ENCODE peak calls at places on chromosome 20, in four cellular contexts. M is HepG2, Y is K562, N is GM12878. V is an unnamed sample.
A peak's percentile ranks its signal among the peaks of the same experiment; 100 is the strongest.

GRCh38 chr20:58010186-58010585 is 218.3 kb downstream of the ANKRD60 start:
- DNase-seq in N (no peak), Y (no peak), M (no peak), V (no peak)

GRCh38 chr20:52972965-52973819 is 1.0 kb downstream of the TSHZ2 start:
- DNase-seq in M (no peak), Y (no peak), N (no peak), V (peak; percentile 42)

GRCh38 chr20:50054626-50055511 is 58.1 kb downstream of the UBE2V1 start:
- DNase-seq in M (peak; percentile 67), Y (no peak), N (no peak), V (no peak)

GRCh38 chr20:13231031-13231752 is 10.1 kb downstream of the ISM1 start:
- DNase-seq in Y (no peak), N (no peak), M (no peak), V (no peak)

GRCh38 chr20:53539516-53539915 is 54.1 kb downstream of the ZNF217 start:
- DNase-seq in N (no peak), Y (no peak), M (no peak), V (no peak)

GRCh38 chr20:58708246-58708931 is 15.8 kb downstream of the NPEPL1 start:
- DNase-seq in N (no peak), Y (no peak), M (no peak), V (no peak)

GRCh38 chr20:45783656-45784294 is 7.9 kb downstream of the WFDC3 start:
- DNase-seq in Y (no peak), M (no peak), N (no peak), V (no peak)

GRCh38 chr20:63234693-63235398 is 859 bp upstream of the BIRC7 start:
- DNase-seq in M (peak; percentile 60), N (no peak), Y (peak; percentile 51), V (no peak)

GRCh38 chr20:8156603-8157079 is 24.6 kb downstream of the PLCB1 start:
- DNase-seq in M (peak; percentile 90), N (peak; percentile 23), Y (no peak), V (no peak)

GRCh38 chr20:57398901-57399535 is 7.8 kb downstream of the RBM38 start:
- DNase-seq in M (no peak), N (no peak), Y (no peak), V (no peak)

GRCh38 chr20:63858393-63859165 is 2.7 kb upstream of the ABHD16B start:
- DNase-seq in N (no peak), M (peak; percentile 79), Y (peak; percentile 56), V (no peak)

GRCh38 chr20:63472159-63472811 is at the start of gene KCNQ2:
- DNase-seq in M (no peak), N (no peak), Y (peak; percentile 71), V (peak; percentile 79)

GRCh38 chr20:62523473-62524203 is 47.8 kb upstream of the GATA5 start:
- DNase-seq in N (no peak), Y (peak; percentile 98), M (peak; percentile 80), V (no peak)

GRCh38 chr20:49700411-49701185 is 13.1 kb downstream of the B4GALT5 start:
- DNase-seq in M (peak; percentile 69), Y (no peak), N (no peak), V (no peak)

GRCh38 chr20:7980332-7981046 is 39.1 kb downstream of the TMX4 start:
- DNase-seq in M (peak; percentile 79), Y (peak; percentile 25), N (no peak), V (peak; percentile 64)

GRCh38 chr20:33861458-33861857 is 50.3 kb downstream of the CHMP4B start:
- DNase-seq in N (no peak), Y (no peak), M (no peak), V (no peak)

GRCh38 chr20:59787186-59787890 is 146.1 kb downstream of the SYCP2 start:
- DNase-seq in N (no peak), M (no peak), Y (no peak), V (no peak)

GRCh38 chr20:3692706-3693294 is 11.0 kb upstream of the ADAM33 start:
- DNase-seq in N (no peak), Y (no peak), M (no peak), V (no peak)

GRCh38 chr20:10982692-10983091 is 308.9 kb upstream of the JAG1 start:
- DNase-seq in N (no peak), Y (no peak), M (peak; percentile 10), V (no peak)

GRCh38 chr20:11451793-11452291 is 465.9 kb upstream of the BTBD3 start:
- DNase-seq in N (no peak), Y (no peak), M (no peak), V (no peak)

GRCh38 chr20:21513881-21514540 is at the start of gene NKX2-2:
- DNase-seq in M (no peak), N (no peak), Y (no peak), V (peak; percentile 48)

GRCh38 chr20:821083-822065 is 12.1 kb upstream of the FAM110A start:
- DNase-seq in M (no peak), Y (no peak), N (no peak), V (no peak)

GRCh38 chr20:62675156-62675871 is 33.0 kb downstream of the SLCO4A1 start:
- DNase-seq in M (no peak), Y (no peak), N (no peak), V (no peak)

GRCh38 chr20:62558779-62559178 is 83.0 kb upstream of the GATA5 start:
- DNase-seq in M (no peak), Y (no peak), N (no peak), V (no peak)

DNA sequence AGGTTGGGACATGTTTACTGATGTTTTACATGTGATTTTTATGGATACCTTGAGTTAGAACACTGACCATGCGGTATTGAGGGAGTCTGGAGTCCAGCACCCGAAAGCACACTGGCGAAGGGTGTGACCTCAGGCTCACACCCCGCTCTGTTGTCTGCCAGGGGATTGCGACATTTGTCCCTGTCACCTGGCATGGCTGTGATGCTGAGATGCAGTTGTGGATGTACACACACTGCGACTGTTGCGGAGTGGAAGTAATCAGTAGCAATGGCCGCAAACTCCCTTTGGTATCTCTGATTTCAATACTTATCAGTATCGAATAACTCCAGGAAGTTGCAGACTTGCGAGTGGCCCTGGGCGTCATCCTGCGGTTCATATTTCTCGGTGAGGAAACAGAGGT is 43.2 kb downstream of the CDH4 start:
- DNase-seq in M (no peak), N (no peak), Y (no peak), V (no peak)
- TF ChIP-seq FOXM1 in M (no peak), N (no peak), Y (no peak), V (no peak)

DNA sequence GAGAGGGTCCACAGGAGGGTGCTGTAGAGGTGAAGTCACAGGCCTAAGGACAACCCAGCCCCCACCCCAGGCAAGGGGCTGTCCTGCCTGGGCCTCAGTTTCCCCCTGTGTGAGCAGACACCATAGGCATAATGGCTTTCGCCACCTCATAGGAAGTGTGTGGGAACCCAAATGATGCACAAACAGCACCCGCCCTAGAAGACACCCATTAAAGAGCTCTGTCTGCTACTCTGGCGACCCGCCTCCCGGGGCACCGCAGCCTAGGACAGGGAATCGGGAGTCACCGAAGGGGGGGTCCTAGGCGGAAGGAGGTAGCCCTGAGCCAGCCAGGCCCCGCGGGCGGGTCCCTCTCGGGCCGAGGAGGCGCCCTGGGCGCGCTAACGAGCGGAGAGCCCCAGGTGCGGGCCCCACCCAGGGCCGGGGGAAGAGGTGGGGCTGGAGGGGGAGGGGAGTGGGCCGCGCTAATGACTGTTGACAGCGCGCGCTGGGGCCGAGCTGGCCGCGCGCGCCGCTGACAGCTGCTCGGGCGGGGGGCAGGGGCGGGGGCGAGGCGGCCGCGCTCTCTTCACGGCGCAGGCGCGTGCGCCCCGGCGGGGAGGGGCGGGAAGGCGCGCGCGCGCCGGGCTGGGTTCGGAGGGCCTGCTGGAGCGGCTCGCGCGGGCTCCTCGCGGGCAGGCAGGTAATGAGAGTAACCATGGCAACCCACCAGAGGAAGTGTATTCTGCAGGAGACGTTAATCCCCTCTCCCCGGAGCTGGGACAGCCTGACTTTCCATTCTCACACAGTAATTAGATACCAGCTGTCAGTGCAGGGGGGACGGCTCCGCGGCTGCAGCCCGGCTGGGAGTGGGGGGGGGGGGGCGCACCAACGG is 48.9 kb downstream of the NOL4L start:
- DNase-seq in N (no peak), M (peak; percentile 79), Y (peak; percentile 96), V (peak; percentile 87)
- TF ChIP-seq BHLHE40 in N (no peak), M (no peak), Y (no peak), V (no peak)

GRCh38 chr20:44593721-44594120 is 11.3 kb downstream of the PKIG start:
- DNase-seq in N (no peak), Y (no peak), M (no peak), V (no peak)
- TF ChIP-seq FOXM1 in N (no peak), Y (no peak), M (no peak), V (no peak)

DNA sequence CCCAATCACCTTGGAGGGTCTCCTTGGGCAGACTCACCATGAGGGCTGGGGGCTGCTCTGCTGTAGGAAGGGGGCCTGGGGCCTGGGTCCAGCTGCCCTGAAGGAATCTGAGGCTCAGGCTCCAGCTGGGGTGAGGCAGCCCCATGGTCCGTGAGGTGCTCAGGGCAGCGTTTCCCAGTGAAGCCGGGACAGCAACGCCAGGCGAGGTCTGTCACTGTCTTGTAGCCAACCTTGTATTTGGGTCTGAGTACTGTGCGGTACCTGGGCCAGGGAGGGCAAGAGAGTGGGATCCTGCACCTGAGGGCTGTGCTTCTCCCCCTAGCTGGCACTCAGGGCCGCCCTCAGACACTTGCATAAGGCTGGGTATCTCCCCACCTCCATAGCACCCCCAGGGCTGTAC is 3.0 kb downstream of the EMILIN3 start:
- DNase-seq in M (no peak), N (no peak), Y (no peak), V (no peak)
- TF ChIP-seq BHLHE40 in M (no peak), N (no peak), Y (no peak), V (no peak)

GRCh38 chr20:37155987-37156386 is 23.1 kb upstream of the RPN2 start:
- DNase-seq in M (peak; percentile 43), N (no peak), Y (no peak), V (no peak)
- TF ChIP-seq FOXM1 in M (no peak), N (no peak), Y (no peak), V (no peak)

GRCh38 chr20:39044501-39044900 is 82.4 kb downstream of the DHX35 start:
- DNase-seq in M (no peak), N (no peak), Y (no peak), V (no peak)
- TF ChIP-seq BHLHE40 in M (no peak), N (no peak), Y (no peak), V (no peak)

GRCh38 chr20:60812561-60812960 is 439.5 kb upstream of the CDH4 start:
- DNase-seq in Y (no peak), M (no peak), N (no peak), V (no peak)
- TF ChIP-seq FOXM1 in Y (no peak), M (no peak), N (no peak), V (no peak)

GRCh38 chr20:32380745-32381144 is 22.6 kb downstream of the ASXL1 start:
- DNase-seq in Y (no peak), M (no peak), N (no peak), V (no peak)

GRCh38 chr20:32382102-32382950 is 24.2 kb downstream of the ASXL1 start:
- DNase-seq in N (no peak), M (no peak), Y (no peak), V (no peak)

GRCh38 chr20:32378461-32378860 is 20.3 kb downstream of the ASXL1 start:
- DNase-seq in Y (no peak), N (no peak), M (no peak), V (no peak)
- TF ChIP-seq BHLHE40 in Y (no peak), N (no peak), M (no peak), V (no peak)

V was measured in HEK293T.